ENCODE peak calls at places on chromosome 6, in four cellular contexts. Z is progenitor cell of endocrine pancreas, U is adrenal gland, P is transverse colon. G is an unnamed sample.

GRCh38 chr6:101683884-101684283 is 290.4 kb downstream of the GRIK2 start:
- DNase-seq in Z (no peak), P (no peak), U (no peak), G (no peak)

GRCh38 chr6:125611573-125612399 is 137.6 kb upstream of the HEY2 start:
- DNase-seq in U (peak; percentile 12), Z (no peak), P (no peak), G (no peak)

GRCh38 chr6:149545754-149546471 is at the start of gene PPIL4:
- DNase-seq in Z (peak; percentile 93), P (peak; percentile 97), U (peak; percentile 98), G (peak; percentile 96)

GRCh38 chr6:4778086-4778485 is 1.9 kb downstream of the CDYL start:
- DNase-seq in Z (no peak), P (no peak), U (no peak), G (no peak)

GRCh38 chr6:129115491-129115890 is 232.6 kb downstream of the LAMA2 start:
- DNase-seq in Z (no peak), U (no peak), P (no peak), G (no peak)

GRCh38 chr6:40933864-40934263 is 105.2 kb downstream of the UNC5CL start:
- DNase-seq in U (no peak), P (no peak), Z (no peak), G (no peak)

GRCh38 chr6:112163295-112164257 is 76.2 kb downstream of the FAM229B start:
- DNase-seq in U (peak; percentile 81), P (peak; percentile 72), Z (peak; percentile 64), G (peak; percentile 65)

GRCh38 chr6:139126255-139126654 is 8.6 kb upstream of the HECA start:
- DNase-seq in U (peak; percentile 49), P (no peak), Z (no peak), G (no peak)

GRCh38 chr6:79269877-79270276 is 35.4 kb upstream of the HMGN3 start:
- DNase-seq in Z (no peak), U (peak; percentile 7), P (no peak), G (no peak)

GRCh38 chr6:28807682-28808280 is 116.0 kb downstream of the TRIM27 start:
- DNase-seq in P (no peak), Z (no peak), U (no peak), G (peak; percentile 42)

GRCh38 chr6:69880570-69880969 is 14.2 kb downstream of the COL19A1 start:
- DNase-seq in P (no peak), U (no peak), Z (no peak), G (no peak)

GRCh38 chr6:34143884-34144580 is 1.9 kb downstream of the GRM4 start:
- DNase-seq in P (no peak), Z (peak; percentile 32), U (no peak), G (no peak)

GRCh38 chr6:43759157-43759925 is 10.7 kb upstream of the VEGFA start:
- DNase-seq in P (no peak), U (no peak), Z (no peak), G (no peak)

GRCh38 chr6:139378882-139379341 is 4.5 kb upstream of the CITED2 start:
- DNase-seq in U (no peak), Z (no peak), P (no peak), G (no peak)

GRCh38 chr6:1607557-1608221 is 2.0 kb upstream of the FOXC1 start:
- DNase-seq in U (no peak), P (no peak), Z (no peak), G (no peak)

GRCh38 chr6:56897789-56898509 is 57.0 kb upstream of the BEND6 start:
- DNase-seq in Z (no peak), U (no peak), P (no peak), G (peak; percentile 23)

GRCh38 chr6:72941751-72942150 is 283.5 kb downstream of the KHDC1L start:
- DNase-seq in Z (no peak), P (no peak), U (no peak), G (no peak)

GRCh38 chr6:100101656-100102055 is 107.6 kb upstream of the MCHR2 start:
- DNase-seq in P (no peak), Z (no peak), U (no peak), G (no peak)

GRCh38 chr6:13272131-13273046 is 55.9 kb downstream of the TBC1D7 start:
- DNase-seq in U (peak; percentile 59), Z (no peak), P (peak; percentile 69), G (peak; percentile 41)

GRCh38 chr6:56764081-56764566 is 121.4 kb upstream of the DST start:
- DNase-seq in U (peak; percentile 28), P (no peak), Z (no peak), G (peak; percentile 29)